ENCODE peak calls at places on chromosomes 13 and 19, in eight cellular contexts. S, R, I, L, X, N, J and A are unnamed samples.
A peak's percentile ranks its signal among the peaks of the same experiment; 100 is the strongest.

GRCh38 chr19:408441-409005 is 424 bp downstream of the C2CD4C start:
- DNase-seq in S (no peak), R (no peak), I (no peak), L (no peak), X (peak; percentile 46), N (no peak), J (no peak), A (no peak)

GRCh38 chr13:113231306-113232207 is 22.1 kb downstream of the CUL4A start:
- DNase-seq in S (no peak), R (no peak), I (no peak), L (no peak), X (no peak), N (no peak), J (no peak), A (no peak)

GRCh38 chr13:82011355-82011754 is 1670.4 kb upstream of the SPRY2 start:
- DNase-seq in S (no peak), R (no peak), I (no peak), L (peak; percentile 42), X (no peak), N (no peak), J (no peak), A (no peak)

GRCh38 chr19:3345850-3346460 is 20.4 kb upstream of the NFIC start:
- DNase-seq in S (no peak), R (no peak), I (no peak), L (no peak), X (no peak), N (no peak), J (no peak), A (no peak)

GRCh38 chr19:11698231-11698630 is 40.5 kb downstream of the ZNF823 start:
- DNase-seq in S (no peak), R (no peak), I (no peak), L (no peak), X (no peak), N (no peak), J (no peak), A (no peak)

GRCh38 chr13:39376088-39376487 is 226.9 kb downstream of the LHFPL6 start:
- DNase-seq in S (no peak), R (no peak), I (no peak), L (no peak), X (no peak), N (no peak), J (no peak), A (no peak)

GRCh38 chr19:27793128-27793643 is 1419.8 kb downstream of the UQCRFS1 start:
- DNase-seq in S (peak; percentile 75), R (peak; percentile 55), I (peak; percentile 81), L (peak; percentile 86), X (peak; percentile 86), N (peak; percentile 83), J (peak; percentile 66), A (peak; percentile 79)

GRCh38 chr13:114339779-114340534 is 25.7 kb downstream of the CHAMP1 start:
- DNase-seq in S (peak; percentile 66), R (no peak), I (peak; percentile 30), L (no peak), X (peak; percentile 62), N (peak; percentile 59), J (peak; percentile 18), A (peak; percentile 60)

GRCh38 chr13:93727301-93728141 is 500.9 kb downstream of the GPC6 start:
- DNase-seq in S (peak; percentile 77), R (no peak), I (no peak), L (no peak), X (no peak), N (no peak), J (no peak), A (no peak)

GRCh38 chr13:95239293-95239692 is 62.0 kb downstream of the ABCC4 start:
- DNase-seq in S (no peak), R (no peak), I (no peak), L (no peak), X (no peak), N (no peak), J (no peak), A (no peak)

GRCh38 chr19:7636691-7637373 is at the start of gene STXBP2:
- DNase-seq in S (no peak), R (peak; percentile 66), I (peak; percentile 47), L (peak; percentile 60), X (peak; percentile 73), N (peak; percentile 31), J (peak; percentile 58), A (peak; percentile 68)

GRCh38 chr19:31214086-31214485 is 135.2 kb downstream of the TSHZ3 start:
- DNase-seq in S (peak; percentile 100), R (peak; percentile 20), I (peak; percentile 99), L (no peak), X (peak; percentile 87), N (peak; percentile 100), J (peak; percentile 19), A (peak; percentile 96)

GRCh38 chr19:44625531-44626066 is 12.2 kb downstream of the IGSF23 start:
- DNase-seq in S (no peak), R (no peak), I (no peak), L (no peak), X (no peak), N (no peak), J (no peak), A (no peak)

GRCh38 chr19:10256970-10257615 is 5.1 kb downstream of the MRPL4 start:
- DNase-seq in S (no peak), R (no peak), I (no peak), L (no peak), X (no peak), N (no peak), J (no peak), A (no peak)

GRCh38 chr19:44010468-44010867 is 7.7 kb downstream of the ZNF230 start:
- DNase-seq in S (no peak), R (no peak), I (no peak), L (no peak), X (no peak), N (no peak), J (no peak), A (no peak)

GRCh38 chr13:74090397-74090796 is 43.8 kb downstream of the KLF12 start:
- DNase-seq in S (no peak), R (no peak), I (peak; percentile 25), L (no peak), X (no peak), N (no peak), J (no peak), A (no peak)

GRCh38 chr13:73061478-73062275 is 2.9 kb downstream of the KLF5 start:
- DNase-seq in S (peak; percentile 13), R (no peak), I (peak; percentile 85), L (no peak), X (no peak), N (peak; percentile 22), J (no peak), A (no peak)
- H3K4me3 ChIP-seq in S (peak overlapping the region; percentile 80), R (peak overlapping the region; percentile 88), I (peak overlapping the region; percentile 97), L (no peak overlapping the region), X (peak overlapping the region; percentile 76), N (peak overlapping the region; percentile 16), J (peak overlapping the region; percentile 87), A (no peak overlapping the region)

GRCh38 chr19:13681509-13681908 is 82.8 kb upstream of the MRI1 start:
- DNase-seq in S (peak; percentile 25), R (no peak), I (no peak), L (no peak), X (no peak), N (peak; percentile 64), J (no peak), A (no peak)
- H3K4me3 ChIP-seq in S (no peak overlapping the region), R (no peak overlapping the region), I (no peak overlapping the region), L (no peak overlapping the region), X (no peak overlapping the region), N (no peak overlapping the region), J (no peak overlapping the region), A (no peak overlapping the region)

GRCh38 chr13:107348471-107348870 is 780.5 kb upstream of the ARGLU1 start:
- DNase-seq in S (no peak), R (no peak), I (no peak), L (no peak), X (no peak), N (no peak), J (no peak), A (no peak)
- H3K4me3 ChIP-seq in S (no peak overlapping the region), R (no peak overlapping the region), I (no peak overlapping the region), L (no peak overlapping the region), X (no peak overlapping the region), N (no peak overlapping the region), J (no peak overlapping the region), A (no peak overlapping the region)

GRCh38 chr13:35379663-35380062 is 96.8 kb downstream of the MAB21L1 start:
- DNase-seq in S (no peak), R (no peak), I (no peak), L (no peak), X (no peak), N (no peak), J (no peak), A (no peak)

DNA sequence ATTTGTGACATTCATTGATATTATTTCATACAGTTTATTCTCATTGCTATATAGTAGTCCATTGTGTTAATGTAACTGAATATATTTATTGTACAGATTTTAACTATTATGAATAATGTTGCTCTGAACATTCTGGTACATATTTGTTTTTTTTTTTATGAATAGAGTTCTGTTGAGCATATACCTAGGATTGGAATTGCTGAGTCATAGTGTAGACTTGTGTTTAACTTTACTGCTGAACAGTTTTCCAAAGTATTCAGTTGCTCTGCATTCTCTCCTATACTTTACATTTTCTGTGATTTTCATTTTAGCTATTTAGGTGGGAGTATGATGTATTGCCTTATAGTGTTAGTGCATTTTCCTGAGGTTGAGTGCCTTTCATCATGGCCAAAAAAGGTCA is 97.5 kb downstream of the MAB21L1 start:
- DNase-seq in S (no peak), R (no peak), I (peak; percentile 17), L (no peak), X (no peak), N (peak; percentile 29), J (no peak), A (no peak)
- H3K4me3 ChIP-seq in S (no peak overlapping the region), R (no peak overlapping the region), I (no peak overlapping the region), L (no peak overlapping the region), X (no peak overlapping the region), N (no peak overlapping the region), J (no peak overlapping the region), A (no peak overlapping the region)

GRCh38 chr13:83881031-83881727 is 1.1 kb downstream of the SLITRK1 start:
- DNase-seq in S (no peak), R (no peak), I (no peak), L (no peak), X (no peak), N (no peak), J (no peak), A (no peak)
- H3K4me3 ChIP-seq in S (peak overlapping the region; percentile 47), R (no peak overlapping the region), I (no peak overlapping the region), L (no peak overlapping the region), X (no peak overlapping the region), N (no peak overlapping the region), J (no peak overlapping the region), A (no peak overlapping the region)

DNA sequence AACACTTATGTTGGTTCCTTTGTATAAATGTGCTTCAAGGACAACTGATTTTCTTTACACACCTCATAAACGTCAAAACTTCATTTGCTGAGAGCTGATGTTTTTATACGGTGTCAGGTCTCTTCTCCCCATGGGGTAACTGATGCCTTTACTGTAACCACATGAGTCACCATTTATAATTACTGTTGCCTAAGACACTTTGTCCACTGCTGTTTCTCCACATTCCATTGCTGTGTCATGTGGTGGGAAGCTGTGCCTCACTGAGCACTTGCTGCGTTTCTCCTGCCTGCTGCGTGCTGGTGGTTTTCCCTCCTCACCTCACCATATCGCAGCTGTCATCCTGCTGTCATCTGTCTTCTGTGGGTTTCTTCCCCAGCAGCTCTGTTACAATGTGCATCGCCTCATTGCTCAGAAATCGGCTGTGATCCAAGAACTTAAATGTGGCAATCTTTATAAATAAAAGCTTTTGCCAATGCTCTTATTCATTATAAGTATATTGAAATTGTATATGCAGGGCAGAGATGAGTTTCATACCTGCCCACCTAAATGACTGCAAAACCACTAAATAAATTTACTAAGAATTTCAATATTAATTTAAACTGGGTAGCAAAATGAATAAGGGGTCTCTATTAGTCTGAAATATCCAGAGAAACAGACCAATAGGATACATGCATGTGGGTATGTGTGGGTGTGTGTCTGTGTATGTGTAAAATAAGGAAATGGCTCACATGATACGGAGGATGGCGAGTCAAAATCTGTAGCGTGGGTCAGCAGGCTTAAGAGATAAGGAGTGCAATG is 547.0 kb upstream of the SLITRK5 start:
- DNase-seq in S (peak; percentile 98), R (peak; percentile 15), I (peak; percentile 96), L (peak; percentile 27), X (no peak), N (peak; percentile 82), J (peak; percentile 18), A (peak; percentile 51)
- H3K4me3 ChIP-seq in S (no peak overlapping the region), R (no peak overlapping the region), I (no peak overlapping the region), L (no peak overlapping the region), X (no peak overlapping the region), N (no peak overlapping the region), J (no peak overlapping the region), A (no peak overlapping the region)